ENCODE peak calls at places on chromosomes 13 and 19, in six cellular contexts. K is cardiac muscle cell; G is effector memory CD4-positive, alpha-beta T cell; Q is tibial artery; V is fibroblast of lung; E is testis. J is an unnamed sample.

GRCh38 chr13:22926176-22927007 is 254.4 kb upstream of the SGCG start:
- DNase-seq in G (no peak), K (peak; percentile 84), E (peak; percentile 88), Q (no peak), V (peak; percentile 70), J (no peak)

GRCh38 chr19:39499082-39499642 is 415 bp downstream of the DLL3 start:
- DNase-seq in V (no peak), E (no peak), G (no peak), Q (no peak), K (peak; percentile 23), J (no peak)

GRCh38 chr19:1407662-1408299 is 395 bp downstream of the DAZAP1 start:
- DNase-seq in K (no peak), V (no peak), G (peak; percentile 29), E (no peak), Q (peak; percentile 75), J (no peak)

GRCh38 chr19:16213076-16213475 is 15.4 kb downstream of the AP1M1 start:
- DNase-seq in V (no peak), G (no peak), K (peak; percentile 26), Q (no peak), E (no peak), J (no peak)

GRCh38 chr13:94009696-94010095 is 469.8 kb downstream of the DCT start:
- DNase-seq in Q (no peak), E (no peak), V (peak; percentile 63), G (no peak), K (peak; percentile 71), J (no peak)

GRCh38 chr19:2952953-2953481 is 8.2 kb upstream of the ZNF77 start:
- DNase-seq in V (no peak), E (no peak), G (no peak), K (no peak), Q (no peak), J (no peak)

GRCh38 chr13:33016414-33017409 is at the start of gene KL:
- DNase-seq in K (peak; percentile 16), Q (peak; percentile 66), E (peak; percentile 16), G (no peak), V (no peak), J (no peak)

GRCh38 chr13:106496072-106496997 is 39.1 kb downstream of the EFNB2 start:
- DNase-seq in K (peak; percentile 52), G (no peak), Q (no peak), E (no peak), V (no peak), J (no peak)

GRCh38 chr13:99724633-99725517 is 223.6 kb downstream of the TM9SF2 start:
- DNase-seq in K (no peak), Q (no peak), G (no peak), V (no peak), E (no peak), J (no peak)
- H3K27ac ChIP-seq in K (no peak overlapping the region), Q (no peak overlapping the region), G (no peak overlapping the region), V (no peak overlapping the region), E (no peak overlapping the region), J (no peak overlapping the region)

GRCh38 chr13:30408319-30409101 is 13.8 kb upstream of the UBE2L5 start:
- DNase-seq in K (peak; percentile 96), V (peak; percentile 89), Q (peak; percentile 98), G (peak; percentile 83), E (peak; percentile 94), J (peak; percentile 84)
- H3K4me3 ChIP-seq in K (no peak overlapping the region), V (no peak overlapping the region), Q (peak overlapping the region; percentile 45), G (peak overlapping the region; percentile 36), E (peak overlapping the region; percentile 58), J (peak overlapping the region; percentile 23)

GRCh38 chr19:55870736-55871135 is 34.4 kb downstream of the NLRP4 start:
- DNase-seq in E (no peak), V (no peak), Q (no peak), G (no peak), K (no peak), J (no peak)

GRCh38 chr19:55866521-55866920 is 30.2 kb downstream of the NLRP4 start:
- DNase-seq in Q (no peak), K (no peak), E (no peak), G (no peak), V (no peak), J (no peak)

DNA sequence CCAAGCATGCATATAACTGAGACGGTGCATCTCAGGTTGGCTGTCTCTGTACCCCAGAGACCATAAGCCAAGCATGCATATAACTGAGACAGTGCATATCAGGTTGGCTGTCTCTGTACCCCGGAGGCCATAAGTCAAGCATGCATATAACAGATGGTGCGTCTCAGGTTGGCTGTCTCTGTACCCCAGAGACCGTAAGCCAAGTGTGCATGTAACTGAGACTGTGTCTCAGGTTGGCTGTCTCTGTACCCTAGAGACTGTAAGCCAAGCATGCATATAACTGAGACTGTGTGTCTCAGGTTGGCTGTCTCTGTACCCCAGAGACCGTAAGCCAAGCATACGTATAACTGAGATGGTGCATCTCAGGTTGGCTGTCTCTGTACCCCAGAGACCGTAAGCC is 30.8 kb downstream of the NLRP4 start:
- DNase-seq in Q (no peak), K (no peak), E (no peak), V (no peak), G (no peak), J (no peak)
- H3K27ac ChIP-seq in Q (no peak overlapping the region), K (no peak overlapping the region), E (no peak overlapping the region), V (no peak overlapping the region), G (no peak overlapping the region), J (no peak overlapping the region)

GRCh38 chr19:57559404-57560025 is at the start of gene ZNF550:
- DNase-seq in K (peak; percentile 93), G (peak; percentile 75), E (peak; percentile 95), Q (peak; percentile 93), V (peak; percentile 89), J (peak; percentile 85)
- H3K4me3 ChIP-seq in K (peak within 1 kb of the TSS; percentile 84), G (peak within 1 kb of the TSS; percentile 83), E (peak within 1 kb of the TSS; percentile 92), Q (peak within 1 kb of the TSS; percentile 84), V (peak within 1 kb of the TSS; percentile 77), J (peak within 1 kb of the TSS; percentile 99)

DNA sequence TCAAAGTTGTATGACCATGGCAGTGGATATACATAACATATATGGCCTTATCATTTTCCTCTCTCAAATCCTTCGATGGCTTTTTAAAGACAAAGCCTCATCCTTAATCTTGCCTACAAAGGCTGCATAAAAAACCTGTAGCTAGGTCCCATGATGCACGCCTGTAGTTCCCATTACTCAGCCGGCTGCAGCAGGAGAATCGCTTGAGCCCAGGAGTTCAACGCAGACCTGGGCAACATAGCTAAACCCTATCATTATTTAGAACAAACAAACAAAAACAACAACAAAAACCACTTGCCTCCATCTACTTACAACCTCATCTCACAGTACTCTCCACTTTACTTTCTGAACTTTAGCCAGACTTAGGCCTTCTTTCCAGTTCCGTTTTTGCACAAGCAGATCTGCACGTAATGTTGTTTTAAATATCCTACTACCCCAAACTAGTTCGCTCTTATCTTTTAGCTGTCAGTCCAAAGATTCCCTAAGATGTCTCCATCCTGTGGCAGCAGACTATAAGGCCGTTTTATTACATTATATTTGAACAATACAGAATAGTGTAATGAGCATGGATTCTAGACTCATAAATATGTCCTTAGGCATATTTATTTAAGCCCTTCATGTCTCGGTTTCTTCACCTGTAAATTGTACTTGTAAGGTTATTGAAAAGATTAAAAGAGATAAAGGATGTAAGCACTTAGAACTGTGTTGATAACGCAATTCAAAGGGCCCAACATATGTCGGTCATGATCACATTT is 969 bp upstream of the POMP start:
- DNase-seq in Q (no peak), E (no peak), V (peak; percentile 42), K (peak; percentile 46), G (no peak), J (peak; percentile 38)
- H3K27ac ChIP-seq in Q (peak overlapping the region; percentile 95), E (peak overlapping the region; percentile 91), V (peak overlapping the region; percentile 95), K (peak overlapping the region; percentile 90), G (peak overlapping the region; percentile 94), J (peak overlapping the region; percentile 74)

GRCh38 chr19:30890033-30890432 is 459.2 kb downstream of the TSHZ3 start:
- DNase-seq in E (no peak), K (no peak), G (no peak), V (no peak), Q (no peak), J (no peak)
- H3K4me3 ChIP-seq in E (no peak overlapping the region), K (no peak overlapping the region), G (no peak overlapping the region), V (no peak overlapping the region), Q (no peak overlapping the region), J (no peak overlapping the region)

GRCh38 chr13:49098771-49099512 is 121.2 kb upstream of the MLNR start:
- DNase-seq in G (no peak), V (peak; percentile 41), Q (no peak), K (peak; percentile 41), E (no peak), J (no peak)
- H3K27ac ChIP-seq in G (no peak overlapping the region), V (no peak overlapping the region), Q (peak overlapping the region; percentile 29), K (peak overlapping the region; percentile 29), E (no peak overlapping the region), J (no peak overlapping the region)